ENCODE peak calls at places on chromosomes 4 and X, in four cellular contexts. S, R, E and Q are unnamed samples.

GRCh38 chr4:82776925-82777542 is 21.6 kb downstream of the SCD5 start:
- DNase-seq in S (no peak), R (no peak), E (no peak), Q (peak)

GRCh38 chrX:71671043-71671829 is 3.9 kb downstream of the LOC101059915 start:
- DNase-seq in S (no peak), E (no peak), R (no peak), Q (no peak)

GRCh38 chr4:125432078-125432477 is 117.3 kb downstream of the FAT4 start:
- DNase-seq in S (no peak), E (no peak), R (no peak), Q (peak)

GRCh38 chr4:186161138-186161537 is 30.2 kb upstream of the CYP4V2 start:
- DNase-seq in R (no peak), S (no peak), E (peak), Q (no peak)

GRCh38 chr4:24856586-24856985 is 56.3 kb downstream of the CCDC149 start:
- DNase-seq in R (peak), S (no peak), E (no peak), Q (no peak)

GRCh38 chrX:47182106-47182700 is 11.4 kb upstream of the UBA1 start:
- DNase-seq in E (no peak), R (no peak), S (no peak), Q (no peak)

GRCh38 chrX:40282348-40282747 is 184.6 kb upstream of the BCOR start:
- DNase-seq in R (no peak), S (no peak), E (no peak), Q (no peak)

GRCh38 chr4:107896158-107896645 is 35.1 kb upstream of the CYP2U1 start:
- DNase-seq in E (no peak), S (no peak), R (peak), Q (peak)

GRCh38 chrX:8987672-8988250 is 46.2 kb downstream of the FAM9B start:
- DNase-seq in S (peak), E (no peak), R (no peak), Q (no peak)

GRCh38 chr4:95095352-95095974 is 337.7 kb downstream of the BMPR1B start:
- DNase-seq in R (no peak), E (peak), S (no peak), Q (no peak)